ENCODE peak calls at places on chromosomes 3 and 15, in eight cellular contexts. C, B, F, I, N, K, T and A are unnamed samples.

GRCh38 chr15:89112341-89112971 is 24.2 kb downstream of the ABHD2 start:
- DNase-seq in C (no peak), B (peak; percentile 51), F (no peak), I (peak; percentile 69), N (peak; percentile 49), K (peak; percentile 71), T (peak; percentile 81), A (peak; percentile 66)

GRCh38 chr15:78131295-78132021 is at the start of gene CIB2:
- DNase-seq in C (peak; percentile 95), B (peak; percentile 60), F (peak; percentile 75), I (peak; percentile 70), N (peak; percentile 42), K (peak; percentile 71), T (peak; percentile 76), A (peak; percentile 76)

GRCh38 chr3:140834266-140835037 is 107.2 kb upstream of the SLC25A36 start:
- DNase-seq in C (no peak), B (no peak), F (no peak), I (no peak), N (no peak), K (peak; percentile 10), T (no peak), A (no peak)

GRCh38 chr3:197428961-197429360 is 126.8 kb downstream of the BDH1 start:
- DNase-seq in C (no peak), B (no peak), F (no peak), I (no peak), N (no peak), K (no peak), T (no peak), A (no peak)

GRCh38 chr3:184827572-184827971 is 15.6 kb downstream of the VPS8 start:
- DNase-seq in C (no peak), B (no peak), F (no peak), I (no peak), N (no peak), K (no peak), T (no peak), A (no peak)

GRCh38 chr15:41607033-41607432 is 48.0 kb downstream of the TYRO3 start:
- DNase-seq in C (no peak), B (no peak), F (no peak), I (no peak), N (peak; percentile 94), K (no peak), T (no peak), A (no peak)

GRCh38 chr3:9194509-9195184 is 54.8 kb downstream of the SRGAP3 start:
- DNase-seq in C (no peak), B (no peak), F (no peak), I (no peak), N (no peak), K (peak; percentile 10), T (no peak), A (no peak)

GRCh38 chr3:29071077-29071634 is 209.7 kb upstream of the RBMS3 start:
- DNase-seq in C (no peak), B (no peak), F (no peak), I (no peak), N (no peak), K (no peak), T (no peak), A (no peak)

GRCh38 chr3:127988770-127989518 is 63.3 kb upstream of the SEC61A1 start:
- DNase-seq in C (no peak), B (no peak), F (no peak), I (no peak), N (no peak), K (peak; percentile 28), T (no peak), A (no peak)

GRCh38 chr15:63308947-63309346 is 31.5 kb downstream of the APH1B start:
- DNase-seq in C (no peak), B (no peak), F (no peak), I (no peak), N (no peak), K (no peak), T (no peak), A (no peak)

GRCh38 chr15:59347915-59348314 is 24.8 kb downstream of the MYO1E start:
- DNase-seq in C (no peak), B (no peak), F (no peak), I (no peak), N (no peak), K (no peak), T (no peak), A (no peak)

GRCh38 chr15:59349715-59350420 is 22.8 kb downstream of the MYO1E start:
- DNase-seq in C (no peak), B (peak; percentile 46), F (no peak), I (peak; percentile 35), N (peak; percentile 77), K (peak; percentile 90), T (no peak), A (no peak)

GRCh38 chr15:59352189-59352588 is 20.5 kb downstream of the MYO1E start:
- DNase-seq in C (no peak), B (no peak), F (no peak), I (no peak), N (no peak), K (no peak), T (no peak), A (no peak)

GRCh38 chr15:59352683-59353082 is 20.0 kb downstream of the MYO1E start:
- DNase-seq in C (no peak), B (no peak), F (no peak), I (no peak), N (no peak), K (no peak), T (no peak), A (no peak)

DNA sequence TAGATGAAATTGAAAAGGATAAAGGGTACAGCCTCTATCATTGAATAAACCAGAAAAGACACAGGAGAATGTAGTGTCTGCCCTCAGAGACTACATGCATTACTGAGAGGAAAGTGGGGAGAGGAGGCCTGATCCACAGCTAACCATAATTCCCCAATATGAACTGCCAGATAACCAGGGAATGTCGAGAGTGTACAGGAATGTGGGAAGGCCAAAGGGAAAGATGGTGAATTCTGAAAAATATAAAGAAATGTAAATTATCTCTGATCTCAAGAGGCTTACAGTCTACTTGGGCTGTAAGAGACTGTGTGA is 22.3 kb downstream of the MYO1E start:
- DNase-seq in C (no peak), B (no peak), F (no peak), I (no peak), N (no peak), K (peak; percentile 37), T (no peak), A (no peak)
- H3K4me1 ChIP-seq in C (peaks cover 51% of the 10 kb centered on the region), B (peaks cover 12% of the 10 kb centered on the region), F (peaks cover 5% of the 10 kb centered on the region), I (peaks cover 9% of the 10 kb centered on the region), N (peaks cover 8% of the 10 kb centered on the region), K (peaks cover 91% of the 10 kb centered on the region), T (peaks cover 22% of the 10 kb centered on the region), A (peaks cover 6% of the 10 kb centered on the region)

GRCh38 chr15:27670481-27670880 is 428.6 kb downstream of the OCA2 start:
- DNase-seq in C (no peak), B (no peak), F (no peak), I (no peak), N (no peak), K (no peak), T (no peak), A (no peak)
- H3K9me3 ChIP-seq in C (no peaks in the 10 kb centered on the region), B (no peaks in the 10 kb centered on the region), F (peaks cover 3% of the 10 kb centered on the region), I (no peaks in the 10 kb centered on the region), N (no peaks in the 10 kb centered on the region), K (no peaks in the 10 kb centered on the region), T (no peaks in the 10 kb centered on the region), A (no peaks in the 10 kb centered on the region)

DNA sequence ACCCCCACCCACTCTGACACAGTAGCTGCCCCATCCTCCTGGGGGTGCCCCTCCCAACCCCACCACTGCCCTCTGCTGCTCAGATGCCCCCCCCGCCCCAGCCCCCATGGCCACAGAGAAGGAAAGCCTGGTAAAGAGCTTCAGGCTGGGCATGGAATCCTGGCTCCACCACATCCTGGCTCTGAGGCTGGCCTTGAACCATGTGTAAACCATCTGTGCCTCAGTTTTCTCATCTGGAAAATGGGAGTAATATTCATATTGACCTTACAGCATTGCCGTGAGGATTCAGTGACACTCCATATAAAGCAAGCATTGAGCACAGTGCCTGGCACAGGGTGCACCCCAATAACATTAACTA is 150.8 kb downstream of the XXYLT1 start:
- DNase-seq in C (no peak), B (no peak), F (no peak), I (no peak), N (no peak), K (no peak), T (no peak), A (no peak)
- H3K4me3 ChIP-seq in C (no peak overlapping the region), B (no peak overlapping the region), F (no peak overlapping the region), I (no peak overlapping the region), N (no peak overlapping the region), K (no peak overlapping the region), T (no peak overlapping the region), A (no peak overlapping the region)

DNA sequence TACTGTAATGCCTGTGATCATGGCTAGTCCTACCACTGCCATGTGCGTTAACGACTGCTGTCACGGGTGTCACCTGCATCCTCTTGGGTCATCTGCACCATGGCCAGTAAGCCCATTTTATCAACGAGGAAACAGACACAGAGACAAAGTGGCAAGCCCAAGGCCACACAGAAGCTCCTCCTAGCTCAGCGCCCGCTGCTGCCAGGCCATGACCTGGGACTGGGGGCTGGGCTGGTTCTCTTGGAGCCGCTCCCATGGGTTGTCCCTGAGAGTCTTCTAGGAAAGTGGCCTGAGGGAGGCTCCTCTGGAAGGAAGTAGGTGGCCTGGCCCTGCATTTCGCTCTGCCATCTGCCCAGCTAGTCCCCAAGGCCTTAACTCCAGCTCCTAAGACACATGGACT is 4.9 kb downstream of the DUSP7 start:
- DNase-seq in C (peak; percentile 86), B (no peak), F (no peak), I (peak; percentile 76), N (no peak), K (no peak), T (no peak), A (peak; percentile 59)
- H3K4me1 ChIP-seq in C (peaks cover 83% of the 10 kb centered on the region), B (peaks cover 93% of the 10 kb centered on the region), F (peaks cover 70% of the 10 kb centered on the region), I (peaks cover 71% of the 10 kb centered on the region), N (peaks cover 44% of the 10 kb centered on the region), K (peaks cover 38% of the 10 kb centered on the region), T (peaks cover 68% of the 10 kb centered on the region), A (peaks cover 33% of the 10 kb centered on the region)

GRCh38 chr3:176512037-176512436 is 685.2 kb downstream of the TBL1XR1 start:
- DNase-seq in C (no peak), B (no peak), F (no peak), I (no peak), N (no peak), K (no peak), T (no peak), A (no peak)
- H3K9me3 ChIP-seq in C (peaks cover 65% of the 10 kb centered on the region), B (peaks cover 4% of the 10 kb centered on the region), F (peaks cover 6% of the 10 kb centered on the region), I (no peaks in the 10 kb centered on the region), N (no peaks in the 10 kb centered on the region), K (peaks cover 4% of the 10 kb centered on the region), T (no peaks in the 10 kb centered on the region), A (peaks cover 10% of the 10 kb centered on the region)

GRCh38 chr3:57170946-57171345 is 5.8 kb upstream of the IL17RD start:
- DNase-seq in C (no peak), B (no peak), F (no peak), I (no peak), N (no peak), K (no peak), T (no peak), A (no peak)
- H3K4me3 ChIP-seq in C (no peak overlapping the region), B (no peak overlapping the region), F (no peak overlapping the region), I (no peak overlapping the region), N (no peak overlapping the region), K (no peak overlapping the region), T (no peak overlapping the region), A (no peak overlapping the region)